ENCODE peak calls at places on chromosomes 13 and 19, in eight cellular contexts. Q, T, B, I, K, D, W and Y are unnamed samples.

GRCh38 chr19:31675187-31675913 is 326.1 kb upstream of the TSHZ3 start:
- DNase-seq in Q (no peak), T (no peak), B (no peak), I (no peak), K (no peak), D (no peak), W (no peak), Y (no peak)

GRCh38 chr19:13689050-13689449 is 75.3 kb upstream of the MRI1 start:
- DNase-seq in Q (no peak), T (peak; percentile 86), B (no peak), I (peak; percentile 76), K (no peak), D (no peak), W (no peak), Y (no peak)

GRCh38 chr13:101698400-101698799 is 245.9 kb downstream of the ITGBL1 start:
- DNase-seq in Q (no peak), T (no peak), B (no peak), I (no peak), K (no peak), D (no peak), W (no peak), Y (no peak)

GRCh38 chr13:100517135-100517534 is 71.5 kb downstream of the GGACT start:
- DNase-seq in Q (no peak), T (no peak), B (peak; percentile 63), I (peak; percentile 46), K (peak; percentile 81), D (no peak), W (no peak), Y (no peak)

GRCh38 chr19:23343434-23344010 is 51.7 kb downstream of the ZNF91 start:
- DNase-seq in Q (no peak), T (no peak), B (no peak), I (no peak), K (no peak), D (no peak), W (no peak), Y (no peak)

GRCh38 chr13:23134542-23134941 is 46.2 kb upstream of the SGCG start:
- DNase-seq in Q (no peak), T (no peak), B (no peak), I (no peak), K (no peak), D (no peak), W (no peak), Y (no peak)

GRCh38 chr13:105450784-105451183 is 1084.7 kb downstream of the EFNB2 start:
- DNase-seq in Q (no peak), T (no peak), B (no peak), I (no peak), K (no peak), D (no peak), W (no peak), Y (no peak)

GRCh38 chr13:32713397-32713796 is 127.1 kb downstream of the PDS5B start:
- DNase-seq in Q (no peak), T (no peak), B (no peak), I (no peak), K (no peak), D (no peak), W (no peak), Y (no peak)

GRCh38 chr13:99926014-99926731 is 45.4 kb downstream of the ZIC5 start:
- DNase-seq in Q (no peak), T (no peak), B (no peak), I (no peak), K (no peak), D (no peak), W (no peak), Y (no peak)

GRCh38 chr13:74118328-74118727 is 15.9 kb downstream of the KLF12 start:
- DNase-seq in Q (no peak), T (no peak), B (no peak), I (no peak), K (no peak), D (no peak), W (no peak), Y (no peak)

GRCh38 chr19:41623360-41623759 is 3.5 kb downstream of the CEACAM4 start:
- DNase-seq in Q (no peak), T (no peak), B (no peak), I (no peak), K (no peak), D (no peak), W (no peak), Y (no peak)

GRCh38 chr13:30577381-30577780 is 40.3 kb upstream of the USPL1 start:
- DNase-seq in Q (no peak), T (no peak), B (no peak), I (no peak), K (no peak), D (no peak), W (no peak), Y (no peak)

GRCh38 chr13:91576590-91576989 is 178.2 kb downstream of the GPC5 start:
- DNase-seq in Q (no peak), T (peak; percentile 71), B (no peak), I (peak; percentile 82), K (no peak), D (no peak), W (no peak), Y (no peak)

GRCh38 chr13:33383724-33384577 is 98.4 kb upstream of the STARD13 start:
- DNase-seq in Q (no peak), T (no peak), B (no peak), I (no peak), K (no peak), D (no peak), W (no peak), Y (no peak)

GRCh38 chr19:42122691-42123607 is 9.3 kb downstream of the POU2F2 start:
- DNase-seq in Q (no peak), T (no peak), B (no peak), I (no peak), K (no peak), D (no peak), W (no peak), Y (no peak)

GRCh38 chr13:73754727-73755292 is 379.4 kb downstream of the KLF12 start:
- DNase-seq in Q (no peak), T (peak; percentile 81), B (no peak), I (no peak), K (no peak), D (no peak), W (no peak), Y (no peak)

GRCh38 chr19:10727599-10728250 is 9.8 kb downstream of the DNM2 start:
- DNase-seq in Q (no peak), T (no peak), B (no peak), I (no peak), K (no peak), D (no peak), W (no peak), Y (no peak)

GRCh38 chr13:76538004-76538403 is 348.2 kb downstream of the KCTD12 start:
- DNase-seq in Q (no peak), T (peak; percentile 9), B (no peak), I (peak; percentile 52), K (no peak), D (no peak), W (no peak), Y (no peak)

GRCh38 chr19:15498156-15498858 is 10.0 kb upstream of the CYP4F22 start:
- DNase-seq in Q (no peak), T (no peak), B (peak; percentile 4), I (no peak), K (peak; percentile 79), D (no peak), W (no peak), Y (no peak)

GRCh38 chr13:104140557-104140956 is 1074.3 kb upstream of the SLC10A2 start:
- DNase-seq in Q (no peak), T (no peak), B (no peak), I (no peak), K (no peak), D (no peak), W (no peak), Y (no peak)

GRCh38 chr13:70964124-70964523 is 855.9 kb upstream of the KLHL1 start:
- DNase-seq in Q (no peak), T (no peak), B (no peak), I (no peak), K (no peak), D (no peak), W (no peak), Y (no peak)
- TF ChIP-seq CTCF in Q (no peak), T (peak; percentile 46), B (no peak), I (peak; percentile 55), K (peak; percentile 22), D (no peak), W (no peak), Y (no peak)

DNA sequence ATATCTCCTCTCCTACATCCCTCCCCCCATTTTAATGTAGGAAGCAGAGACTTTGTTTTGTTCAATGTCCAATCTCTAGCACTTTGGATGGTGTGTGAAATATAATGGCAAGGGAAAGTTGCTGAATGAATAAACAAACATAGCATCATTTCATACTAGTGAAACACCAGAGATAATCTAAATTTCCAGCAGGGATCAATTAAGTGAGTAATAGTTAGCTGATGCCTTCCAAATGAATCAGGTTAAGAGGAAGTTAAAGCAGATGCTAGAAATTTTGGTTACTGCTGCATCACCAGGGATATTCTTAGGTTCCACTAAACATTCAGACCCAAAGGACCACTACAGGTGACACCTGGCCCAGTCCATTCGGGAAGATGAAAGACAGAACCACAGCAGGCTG is 8.1 kb downstream of the MRPS31 start:
- DNase-seq in Q (no peak), T (no peak), B (no peak), I (no peak), K (no peak), D (no peak), W (no peak), Y (no peak)
- H3K4me1 ChIP-seq in Q (peaks cover 16% of the 10 kb centered on the region), T (no peaks in the 10 kb centered on the region), B (no peaks in the 10 kb centered on the region), I (no peaks in the 10 kb centered on the region), K (peaks cover 12% of the 10 kb centered on the region), D (no peaks in the 10 kb centered on the region), W (no peaks in the 10 kb centered on the region), Y (no peaks in the 10 kb centered on the region)

DNA sequence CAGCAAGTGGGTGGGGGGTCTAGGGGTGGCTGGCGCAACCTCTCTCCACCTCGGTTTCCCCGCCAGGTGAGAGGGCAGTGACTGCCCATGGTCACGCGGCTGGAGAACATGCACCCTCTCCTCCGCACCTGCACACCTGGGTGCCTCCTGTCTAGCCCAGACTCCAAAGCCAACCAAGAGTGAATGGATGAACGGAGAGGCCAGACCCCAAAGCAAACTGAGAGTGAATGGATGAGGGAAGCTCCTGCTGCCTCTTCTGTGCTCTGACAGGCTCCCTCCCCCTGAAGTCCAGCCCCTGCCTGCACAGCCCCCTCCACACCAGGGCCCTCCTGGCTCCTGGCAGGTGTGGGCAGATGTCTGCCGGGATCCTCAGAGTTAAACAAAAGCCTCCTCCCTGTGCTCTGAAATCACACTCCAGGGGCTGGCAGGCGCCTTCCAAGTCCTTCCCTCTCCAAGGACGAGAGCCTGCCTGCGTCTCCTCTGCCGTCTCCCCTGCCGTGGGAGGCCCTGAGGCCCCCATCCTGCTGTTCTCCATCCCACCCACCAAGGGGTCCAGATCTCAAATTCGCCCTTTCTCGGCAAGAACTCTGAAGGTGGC is 2.2 kb downstream of the SBNO2 start:
- DNase-seq in Q (no peak), T (no peak), B (no peak), I (no peak), K (no peak), D (no peak), W (no peak), Y (peak; percentile 72)
- H3K4me3 ChIP-seq in Q (peak overlapping the region; percentile 84), T (peak overlapping the region; percentile 96), B (peak overlapping the region; percentile 82), I (peak overlapping the region; percentile 90), K (peak overlapping the region; percentile 78), D (peak overlapping the region; percentile 74), W (peak overlapping the region; percentile 96), Y (peak overlapping the region; percentile 71)

DNA sequence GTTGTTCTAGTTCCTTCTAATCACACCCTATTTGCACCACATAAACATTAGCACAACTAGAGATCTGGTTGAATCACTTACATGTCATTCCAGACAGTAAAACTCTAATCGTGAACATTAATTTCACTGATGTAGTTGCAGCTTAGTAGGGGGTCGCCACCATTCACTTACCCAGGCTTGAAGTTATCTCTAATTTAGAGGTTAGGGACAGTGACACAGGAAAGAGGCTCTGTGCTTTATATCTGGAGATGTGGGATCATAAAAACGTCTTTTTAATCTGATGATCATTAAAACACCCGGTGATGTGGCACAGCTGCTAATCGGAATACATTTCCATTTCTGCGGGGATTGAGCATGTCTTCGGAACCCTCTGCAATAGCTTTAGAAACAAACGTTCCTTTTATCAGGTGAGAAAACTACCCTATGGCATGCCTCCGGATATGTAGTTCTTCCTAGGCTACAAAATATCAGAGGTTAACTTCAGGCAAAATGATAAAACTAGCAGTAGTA is 523.0 kb downstream of the MYO16 start:
- DNase-seq in Q (no peak), T (no peak), B (no peak), I (no peak), K (no peak), D (no peak), W (no peak), Y (no peak)
- TF ChIP-seq CTCF in Q (no peak), T (no peak), B (no peak), I (no peak), K (no peak), D (no peak), W (no peak), Y (no peak)